ENCODE peak calls at places on chromosomes 5 and 9, in four cellular contexts. One of them, this sample, is unnamed.

GRCh38 chr9:123834218-123834906 is 95.6 kb downstream of the DENND1A start:
- DNase-seq in activated T-cell treated with anti-CD3 and anti-CD28 coated beads, Interleukin-2, amount 50 U/mL, for 1 hour: no peak
- DNase-seq in stimulated activated CD8-positive, alpha-beta memory T cell treated with anti-CD3 and anti-CD28 coated beads, Interleukin-15, amount 100 ng/mL, for 24 hours: no peak
- DNase-seq in neuronal stem cell: peak
- DNase-seq in this sample: no peak

GRCh38 chr9:77848428-77848827 is 183.2 kb downstream of the GNAQ start:
- DNase-seq in activated T-cell treated with anti-CD3 and anti-CD28 coated beads, Interleukin-2, amount 50 U/mL, for 1 hour: no peak
- DNase-seq in stimulated activated CD8-positive, alpha-beta memory T cell treated with anti-CD3 and anti-CD28 coated beads, Interleukin-15, amount 100 ng/mL, for 24 hours: no peak
- DNase-seq in neuronal stem cell: no peak
- DNase-seq in this sample: no peak

GRCh38 chr5:69202497-69202896 is 13.1 kb downstream of the CENPH start:
- DNase-seq in activated T-cell treated with anti-CD3 and anti-CD28 coated beads, Interleukin-2, amount 50 U/mL, for 1 hour: no peak
- DNase-seq in stimulated activated CD8-positive, alpha-beta memory T cell treated with anti-CD3 and anti-CD28 coated beads, Interleukin-15, amount 100 ng/mL, for 24 hours: no peak
- DNase-seq in neuronal stem cell: no peak
- DNase-seq in this sample: no peak

GRCh38 chr9:116741106-116741740 is 54.1 kb downstream of the TRIM32 start:
- DNase-seq in activated T-cell treated with anti-CD3 and anti-CD28 coated beads, Interleukin-2, amount 50 U/mL, for 1 hour: no peak
- DNase-seq in stimulated activated CD8-positive, alpha-beta memory T cell treated with anti-CD3 and anti-CD28 coated beads, Interleukin-15, amount 100 ng/mL, for 24 hours: no peak
- DNase-seq in neuronal stem cell: no peak
- DNase-seq in this sample: no peak

GRCh38 chr9:122463828-122464632 is 13.7 kb downstream of the OR1J1 start:
- DNase-seq in activated T-cell treated with anti-CD3 and anti-CD28 coated beads, Interleukin-2, amount 50 U/mL, for 1 hour: peak
- DNase-seq in stimulated activated CD8-positive, alpha-beta memory T cell treated with anti-CD3 and anti-CD28 coated beads, Interleukin-15, amount 100 ng/mL, for 24 hours: no peak
- DNase-seq in neuronal stem cell: no peak
- DNase-seq in this sample: no peak

GRCh38 chr9:91282292-91282691 is 79.4 kb downstream of the AUH start:
- DNase-seq in activated T-cell treated with anti-CD3 and anti-CD28 coated beads, Interleukin-2, amount 50 U/mL, for 1 hour: no peak
- DNase-seq in stimulated activated CD8-positive, alpha-beta memory T cell treated with anti-CD3 and anti-CD28 coated beads, Interleukin-15, amount 100 ng/mL, for 24 hours: no peak
- DNase-seq in neuronal stem cell: no peak
- DNase-seq in this sample: no peak

GRCh38 chr9:104118916-104119315 is 24.8 kb downstream of the SMC2 start:
- DNase-seq in activated T-cell treated with anti-CD3 and anti-CD28 coated beads, Interleukin-2, amount 50 U/mL, for 1 hour: no peak
- DNase-seq in stimulated activated CD8-positive, alpha-beta memory T cell treated with anti-CD3 and anti-CD28 coated beads, Interleukin-15, amount 100 ng/mL, for 24 hours: no peak
- DNase-seq in neuronal stem cell: no peak
- DNase-seq in this sample: no peak

GRCh38 chr5:966345-966710 is 42.3 kb upstream of the NKD2 start:
- DNase-seq in activated T-cell treated with anti-CD3 and anti-CD28 coated beads, Interleukin-2, amount 50 U/mL, for 1 hour: no peak
- DNase-seq in stimulated activated CD8-positive, alpha-beta memory T cell treated with anti-CD3 and anti-CD28 coated beads, Interleukin-15, amount 100 ng/mL, for 24 hours: no peak
- DNase-seq in neuronal stem cell: no peak
- DNase-seq in this sample: no peak

GRCh38 chr5:124748687-124749594 is 2.5 kb upstream of the ZNF608 start:
- DNase-seq in activated T-cell treated with anti-CD3 and anti-CD28 coated beads, Interleukin-2, amount 50 U/mL, for 1 hour: no peak
- DNase-seq in stimulated activated CD8-positive, alpha-beta memory T cell treated with anti-CD3 and anti-CD28 coated beads, Interleukin-15, amount 100 ng/mL, for 24 hours: no peak
- DNase-seq in neuronal stem cell: peak
- DNase-seq in this sample: peak

GRCh38 chr9:83027153-83027867 is 35.6 kb downstream of the RASEF start:
- DNase-seq in activated T-cell treated with anti-CD3 and anti-CD28 coated beads, Interleukin-2, amount 50 U/mL, for 1 hour: no peak
- DNase-seq in stimulated activated CD8-positive, alpha-beta memory T cell treated with anti-CD3 and anti-CD28 coated beads, Interleukin-15, amount 100 ng/mL, for 24 hours: no peak
- DNase-seq in neuronal stem cell: no peak
- DNase-seq in this sample: no peak

GRCh38 chr5:154406231-154406630 is 39.6 kb upstream of the SAP30L start:
- DNase-seq in activated T-cell treated with anti-CD3 and anti-CD28 coated beads, Interleukin-2, amount 50 U/mL, for 1 hour: no peak
- DNase-seq in stimulated activated CD8-positive, alpha-beta memory T cell treated with anti-CD3 and anti-CD28 coated beads, Interleukin-15, amount 100 ng/mL, for 24 hours: no peak
- DNase-seq in neuronal stem cell: no peak
- DNase-seq in this sample: no peak

GRCh38 chr5:128225245-128226030 is 141.9 kb downstream of the SLC12A2 start:
- DNase-seq in activated T-cell treated with anti-CD3 and anti-CD28 coated beads, Interleukin-2, amount 50 U/mL, for 1 hour: no peak
- DNase-seq in stimulated activated CD8-positive, alpha-beta memory T cell treated with anti-CD3 and anti-CD28 coated beads, Interleukin-15, amount 100 ng/mL, for 24 hours: no peak
- DNase-seq in neuronal stem cell: no peak
- DNase-seq in this sample: peak

GRCh38 chr9:113581865-113582697 is 118.6 kb downstream of the RGS3 start:
- DNase-seq in activated T-cell treated with anti-CD3 and anti-CD28 coated beads, Interleukin-2, amount 50 U/mL, for 1 hour: peak
- DNase-seq in stimulated activated CD8-positive, alpha-beta memory T cell treated with anti-CD3 and anti-CD28 coated beads, Interleukin-15, amount 100 ng/mL, for 24 hours: peak
- DNase-seq in neuronal stem cell: no peak
- DNase-seq in this sample: no peak

GRCh38 chr9:135907006-135907434 is 326 bp downstream of the CAMSAP1 start:
- DNase-seq in activated T-cell treated with anti-CD3 and anti-CD28 coated beads, Interleukin-2, amount 50 U/mL, for 1 hour: no peak
- DNase-seq in stimulated activated CD8-positive, alpha-beta memory T cell treated with anti-CD3 and anti-CD28 coated beads, Interleukin-15, amount 100 ng/mL, for 24 hours: no peak
- DNase-seq in neuronal stem cell: peak
- DNase-seq in this sample: no peak

GRCh38 chr9:98372077-98372812 is 116.8 kb upstream of the TBC1D2 start:
- DNase-seq in activated T-cell treated with anti-CD3 and anti-CD28 coated beads, Interleukin-2, amount 50 U/mL, for 1 hour: no peak
- DNase-seq in stimulated activated CD8-positive, alpha-beta memory T cell treated with anti-CD3 and anti-CD28 coated beads, Interleukin-15, amount 100 ng/mL, for 24 hours: no peak
- DNase-seq in neuronal stem cell: no peak
- DNase-seq in this sample: no peak

GRCh38 chr5:166505546-166505945 is 1785.9 kb upstream of the WWC1 start:
- DNase-seq in activated T-cell treated with anti-CD3 and anti-CD28 coated beads, Interleukin-2, amount 50 U/mL, for 1 hour: no peak
- DNase-seq in stimulated activated CD8-positive, alpha-beta memory T cell treated with anti-CD3 and anti-CD28 coated beads, Interleukin-15, amount 100 ng/mL, for 24 hours: no peak
- DNase-seq in neuronal stem cell: peak
- DNase-seq in this sample: no peak

GRCh38 chr5:171712616-171713015 is 73.0 kb upstream of the SMIM23 start:
- DNase-seq in activated T-cell treated with anti-CD3 and anti-CD28 coated beads, Interleukin-2, amount 50 U/mL, for 1 hour: no peak
- DNase-seq in stimulated activated CD8-positive, alpha-beta memory T cell treated with anti-CD3 and anti-CD28 coated beads, Interleukin-15, amount 100 ng/mL, for 24 hours: no peak
- DNase-seq in neuronal stem cell: no peak
- DNase-seq in this sample: no peak

GRCh38 chr9:114086607-114087006 is 8.5 kb upstream of the AMBP start:
- DNase-seq in activated T-cell treated with anti-CD3 and anti-CD28 coated beads, Interleukin-2, amount 50 U/mL, for 1 hour: no peak
- DNase-seq in stimulated activated CD8-positive, alpha-beta memory T cell treated with anti-CD3 and anti-CD28 coated beads, Interleukin-15, amount 100 ng/mL, for 24 hours: no peak
- DNase-seq in neuronal stem cell: no peak
- DNase-seq in this sample: no peak

GRCh38 chr9:125904155-125904841 is 157.1 kb downstream of the PBX3 start:
- DNase-seq in activated T-cell treated with anti-CD3 and anti-CD28 coated beads, Interleukin-2, amount 50 U/mL, for 1 hour: no peak
- DNase-seq in stimulated activated CD8-positive, alpha-beta memory T cell treated with anti-CD3 and anti-CD28 coated beads, Interleukin-15, amount 100 ng/mL, for 24 hours: no peak
- DNase-seq in neuronal stem cell: no peak
- DNase-seq in this sample: no peak

GRCh38 chr5:56814963-56815656 is at the start of gene MAP3K1:
- DNase-seq in activated T-cell treated with anti-CD3 and anti-CD28 coated beads, Interleukin-2, amount 50 U/mL, for 1 hour: peak
- DNase-seq in stimulated activated CD8-positive, alpha-beta memory T cell treated with anti-CD3 and anti-CD28 coated beads, Interleukin-15, amount 100 ng/mL, for 24 hours: peak
- DNase-seq in neuronal stem cell: peak
- DNase-seq in this sample: no peak

GRCh38 chr5:141558150-141558549 is 60.6 kb downstream of the DIAPH1 start:
- DNase-seq in activated T-cell treated with anti-CD3 and anti-CD28 coated beads, Interleukin-2, amount 50 U/mL, for 1 hour: no peak
- DNase-seq in stimulated activated CD8-positive, alpha-beta memory T cell treated with anti-CD3 and anti-CD28 coated beads, Interleukin-15, amount 100 ng/mL, for 24 hours: no peak
- DNase-seq in neuronal stem cell: no peak
- DNase-seq in this sample: no peak

GRCh38 chr5:61964199-61964598 is 341.8 kb upstream of the KIF2A start:
- DNase-seq in activated T-cell treated with anti-CD3 and anti-CD28 coated beads, Interleukin-2, amount 50 U/mL, for 1 hour: no peak
- DNase-seq in stimulated activated CD8-positive, alpha-beta memory T cell treated with anti-CD3 and anti-CD28 coated beads, Interleukin-15, amount 100 ng/mL, for 24 hours: no peak
- DNase-seq in neuronal stem cell: no peak
- DNase-seq in this sample: no peak

GRCh38 chr9:104802906-104803305 is 39.0 kb downstream of the NIPSNAP3B start:
- DNase-seq in activated T-cell treated with anti-CD3 and anti-CD28 coated beads, Interleukin-2, amount 50 U/mL, for 1 hour: no peak
- DNase-seq in stimulated activated CD8-positive, alpha-beta memory T cell treated with anti-CD3 and anti-CD28 coated beads, Interleukin-15, amount 100 ng/mL, for 24 hours: no peak
- DNase-seq in neuronal stem cell: no peak
- DNase-seq in this sample: no peak

GRCh38 chr9:97938081-97938644 is at the start of gene HEMGN:
- DNase-seq in activated T-cell treated with anti-CD3 and anti-CD28 coated beads, Interleukin-2, amount 50 U/mL, for 1 hour: no peak
- DNase-seq in stimulated activated CD8-positive, alpha-beta memory T cell treated with anti-CD3 and anti-CD28 coated beads, Interleukin-15, amount 100 ng/mL, for 24 hours: no peak
- DNase-seq in neuronal stem cell: no peak
- DNase-seq in this sample: no peak

GRCh38 chr5:39209924-39210323 is 9.4 kb downstream of the FYB1 start:
- DNase-seq in activated T-cell treated with anti-CD3 and anti-CD28 coated beads, Interleukin-2, amount 50 U/mL, for 1 hour: peak
- DNase-seq in stimulated activated CD8-positive, alpha-beta memory T cell treated with anti-CD3 and anti-CD28 coated beads, Interleukin-15, amount 100 ng/mL, for 24 hours: no peak
- DNase-seq in neuronal stem cell: no peak
- DNase-seq in this sample: no peak

GRCh38 chr5:33939863-33940262 is 3.7 kb downstream of the RXFP3 start:
- DNase-seq in activated T-cell treated with anti-CD3 and anti-CD28 coated beads, Interleukin-2, amount 50 U/mL, for 1 hour: no peak
- DNase-seq in stimulated activated CD8-positive, alpha-beta memory T cell treated with anti-CD3 and anti-CD28 coated beads, Interleukin-15, amount 100 ng/mL, for 24 hours: no peak
- DNase-seq in neuronal stem cell: no peak
- DNase-seq in this sample: no peak

GRCh38 chr9:16075695-16076094 is 522.9 kb downstream of the CCDC171 start:
- DNase-seq in activated T-cell treated with anti-CD3 and anti-CD28 coated beads, Interleukin-2, amount 50 U/mL, for 1 hour: no peak
- DNase-seq in stimulated activated CD8-positive, alpha-beta memory T cell treated with anti-CD3 and anti-CD28 coated beads, Interleukin-15, amount 100 ng/mL, for 24 hours: no peak
- DNase-seq in neuronal stem cell: no peak
- DNase-seq in this sample: no peak

GRCh38 chr9:98702340-98702739 is 6.4 kb downstream of the GABBR2 start:
- DNase-seq in activated T-cell treated with anti-CD3 and anti-CD28 coated beads, Interleukin-2, amount 50 U/mL, for 1 hour: no peak
- DNase-seq in stimulated activated CD8-positive, alpha-beta memory T cell treated with anti-CD3 and anti-CD28 coated beads, Interleukin-15, amount 100 ng/mL, for 24 hours: no peak
- DNase-seq in neuronal stem cell: no peak
- DNase-seq in this sample: no peak

GRCh38 chr5:91332267-91333044 is 50.7 kb downstream of the ARRDC3 start:
- DNase-seq in activated T-cell treated with anti-CD3 and anti-CD28 coated beads, Interleukin-2, amount 50 U/mL, for 1 hour: no peak
- DNase-seq in stimulated activated CD8-positive, alpha-beta memory T cell treated with anti-CD3 and anti-CD28 coated beads, Interleukin-15, amount 100 ng/mL, for 24 hours: no peak
- DNase-seq in neuronal stem cell: no peak
- DNase-seq in this sample: no peak

GRCh38 chr5:57779383-57780223 is 297.0 kb upstream of the ACTBL2 start:
- DNase-seq in activated T-cell treated with anti-CD3 and anti-CD28 coated beads, Interleukin-2, amount 50 U/mL, for 1 hour: no peak
- DNase-seq in stimulated activated CD8-positive, alpha-beta memory T cell treated with anti-CD3 and anti-CD28 coated beads, Interleukin-15, amount 100 ng/mL, for 24 hours: no peak
- DNase-seq in neuronal stem cell: peak
- DNase-seq in this sample: peak

GRCh38 chr5:150448353-150448752 is 1.2 kb downstream of the RPS14 start:
- DNase-seq in activated T-cell treated with anti-CD3 and anti-CD28 coated beads, Interleukin-2, amount 50 U/mL, for 1 hour: no peak
- DNase-seq in stimulated activated CD8-positive, alpha-beta memory T cell treated with anti-CD3 and anti-CD28 coated beads, Interleukin-15, amount 100 ng/mL, for 24 hours: no peak
- DNase-seq in neuronal stem cell: no peak
- DNase-seq in this sample: no peak

GRCh38 chr5:10801931-10802674 is 41.1 kb upstream of the DAP start:
- DNase-seq in activated T-cell treated with anti-CD3 and anti-CD28 coated beads, Interleukin-2, amount 50 U/mL, for 1 hour: no peak
- DNase-seq in stimulated activated CD8-positive, alpha-beta memory T cell treated with anti-CD3 and anti-CD28 coated beads, Interleukin-15, amount 100 ng/mL, for 24 hours: no peak
- DNase-seq in neuronal stem cell: peak
- DNase-seq in this sample: no peak

GRCh38 chr5:58751222-58751621 is 168.3 kb downstream of the RAB3C start:
- DNase-seq in activated T-cell treated with anti-CD3 and anti-CD28 coated beads, Interleukin-2, amount 50 U/mL, for 1 hour: no peak
- DNase-seq in stimulated activated CD8-positive, alpha-beta memory T cell treated with anti-CD3 and anti-CD28 coated beads, Interleukin-15, amount 100 ng/mL, for 24 hours: no peak
- DNase-seq in neuronal stem cell: no peak
- DNase-seq in this sample: no peak